ENCODE peak calls at places on chromosomes 3 and 15, in nine cellular contexts. M is AG04450; P is upper lobe of right lung; H is HAP-1; R is fibroblast of mammary gland; G is effector memory CD8-positive, alpha-beta T cell; O is stimulated activated CD8-positive, alpha-beta memory T cell treated with anti-CD3 and anti-CD28 coated beads, Interleukin-4, amount 100 ng/mL, for 4 hours; X is NCI-H345; D is NAMALWA. Q is an unnamed sample.

GRCh38 chr3:194278186-194278845 is 72.8 kb downstream of the CPN2 start:
- DNase-seq in M (no peak), P (peak), H (no peak), R (no peak), G (no peak), O (no peak), X (no peak), D (no peak), Q (no peak)

GRCh38 chr3:152519376-152519775 is 250.6 kb downstream of the MBNL1 start:
- DNase-seq in M (no peak), P (no peak), H (no peak), R (no peak), G (no peak), O (no peak), X (no peak), D (no peak), Q (no peak)

GRCh38 chr15:31367730-31368344 is 41.2 kb downstream of the KLF13 start:
- DNase-seq in M (no peak), P (no peak), H (no peak), R (no peak), G (no peak), O (no peak), X (no peak), D (no peak), Q (no peak)

GRCh38 chr3:149314807-149315578 is 18.4 kb downstream of the TM4SF18 start:
- DNase-seq in M (peak), P (no peak), H (no peak), R (peak), G (no peak), O (no peak), X (no peak), D (no peak), Q (peak)

GRCh38 chr15:71677352-71677751 is 133.0 kb upstream of the NR2E3 start:
- DNase-seq in M (no peak), P (no peak), H (no peak), R (no peak), G (no peak), O (no peak), X (no peak), D (no peak), Q (no peak)

GRCh38 chr3:140203510-140203909 is 268.5 kb downstream of the CLSTN2 start:
- DNase-seq in M (no peak), P (no peak), H (peak), R (no peak), G (no peak), O (no peak), X (peak), D (no peak), Q (no peak)

GRCh38 chr3:141498592-141499223 is 11.9 kb downstream of the RASA2 start:
- DNase-seq in M (no peak), P (no peak), H (no peak), R (no peak), G (peak), O (peak), X (no peak), D (peak), Q (no peak)

GRCh38 chr3:129650256-129650872 is 43.9 kb upstream of the PLXND1 start:
- DNase-seq in M (no peak), P (no peak), H (peak), R (peak), G (peak), O (peak), X (no peak), D (peak), Q (peak)

GRCh38 chr3:59982510-59982909 is 932.7 kb upstream of the CFAP20DC start:
- DNase-seq in M (no peak), P (no peak), H (no peak), R (no peak), G (no peak), O (no peak), X (no peak), D (no peak), Q (no peak)

GRCh38 chr3:128323206-128324081 is 143.2 kb downstream of the DNAJB8 start:
- DNase-seq in M (no peak), P (peak), H (no peak), R (no peak), G (no peak), O (no peak), X (no peak), D (no peak), Q (no peak)

GRCh38 chr3:190585771-190586630 is 72.1 kb downstream of the IL1RAP start:
- DNase-seq in M (peak), P (no peak), H (peak), R (peak), G (no peak), O (no peak), X (no peak), D (peak), Q (peak)